ENCODE peak calls at places on chromosomes 6 and 20, in seven cellular contexts. B is GM23338, S is GM23248, J is DND-41, L is PC-9, G is fibroblast of lung, U is PC-3. P is an unnamed sample.
A peak's percentile ranks its signal among the peaks of the same experiment; 100 is the strongest.

GRCh38 chr6:88983532-88983931 is 20.1 kb upstream of the RNGTT start:
- DNase-seq in B (peak; percentile 74), S (peak; percentile 61), J (peak; percentile 25), L (no peak), G (peak; percentile 60), U (peak; percentile 45), P (peak; percentile 62)

GRCh38 chr6:1604347-1604990 is 5.2 kb upstream of the FOXC1 start:
- DNase-seq in B (peak; percentile 89), S (peak; percentile 80), J (peak; percentile 44), L (no peak), G (peak; percentile 35), U (peak; percentile 89), P (peak; percentile 81)

GRCh38 chr20:23668477-23668951 is 20.3 kb downstream of the CST4 start:
- DNase-seq in B (peak; percentile 80), S (peak; percentile 62), J (peak; percentile 70), L (peak; percentile 59), G (peak; percentile 60), U (peak; percentile 83), P (peak; percentile 66)

GRCh38 chr6:56349196-56349595 is 101.8 kb upstream of the COL21A1 start:
- DNase-seq in B (no peak), S (peak; percentile 53), J (no peak), L (no peak), G (peak; percentile 57), U (peak; percentile 54), P (no peak)

GRCh38 chr6:48101277-48101676 is 9.7 kb downstream of the PTCHD4 start:
- DNase-seq in B (no peak), S (peak; percentile 48), J (no peak), L (no peak), G (peak; percentile 19), U (peak; percentile 74), P (no peak)

GRCh38 chr6:163759542-163759941 is 345.0 kb downstream of the QKI start:
- DNase-seq in B (no peak), S (peak; percentile 43), J (no peak), L (no peak), G (no peak), U (no peak), P (no peak)

GRCh38 chr6:1917628-1918371 is 308.1 kb downstream of the FOXC1 start:
- DNase-seq in B (no peak), S (peak; percentile 90), J (peak; percentile 12), L (peak; percentile 94), G (peak; percentile 53), U (peak; percentile 97), P (no peak)

GRCh38 chr20:25076731-25077609 is 5.0 kb downstream of the VSX1 start:
- DNase-seq in B (peak; percentile 49), S (peak; percentile 60), J (peak; percentile 37), L (peak; percentile 95), G (no peak), U (peak; percentile 88), P (no peak)

GRCh38 chr6:19723533-19723932 is 113.6 kb upstream of the ID4 start:
- DNase-seq in B (no peak), S (peak; percentile 91), J (no peak), L (no peak), G (peak; percentile 91), U (peak; percentile 79), P (peak; percentile 17)

GRCh38 chr6:43759926-43760798 is 9.8 kb upstream of the VEGFA start:
- DNase-seq in B (no peak), S (no peak), J (no peak), L (no peak), G (no peak), U (no peak), P (no peak)

GRCh38 chr20:18719426-18719825 is 94.2 kb upstream of the SCP2D1 start:
- DNase-seq in B (no peak), S (peak; percentile 57), J (no peak), L (no peak), G (peak; percentile 36), U (no peak), P (no peak)

GRCh38 chr6:139588076-139588639 is 213.7 kb upstream of the CITED2 start:
- DNase-seq in B (no peak), S (peak; percentile 33), J (no peak), L (peak; percentile 99), G (peak; percentile 68), U (peak; percentile 61), P (peak; percentile 26)

GRCh38 chr6:148479498-148479897 is 136.9 kb downstream of the SASH1 start:
- DNase-seq in B (no peak), S (no peak), J (no peak), L (no peak), G (no peak), U (no peak), P (no peak)

GRCh38 chr6:89133981-89134380 is 11.9 kb upstream of the PM20D2 start:
- DNase-seq in B (peak; percentile 56), S (no peak), J (no peak), L (no peak), G (no peak), U (no peak), P (no peak)

GRCh38 chr6:137297887-137298286 is 78.7 kb upstream of the IFNGR1 start:
- DNase-seq in B (peak; percentile 93), S (peak; percentile 12), J (no peak), L (no peak), G (peak; percentile 13), U (peak; percentile 63), P (no peak)

GRCh38 chr6:163338671-163339405 is 75.7 kb upstream of the QKI start:
- DNase-seq in B (peak; percentile 55), S (peak; percentile 69), J (no peak), L (no peak), G (peak; percentile 82), U (no peak), P (no peak)

GRCh38 chr6:148455225-148455624 is 112.6 kb downstream of the SASH1 start:
- DNase-seq in B (no peak), S (peak; percentile 13), J (no peak), L (no peak), G (peak; percentile 88), U (no peak), P (no peak)

GRCh38 chr6:142942805-142943227 is 2.2 kb downstream of the HIVEP2 start:
- DNase-seq in B (no peak), S (peak; percentile 62), J (no peak), L (peak; percentile 42), G (peak; percentile 65), U (peak; percentile 75), P (peak; percentile 26)

GRCh38 chr6:11404845-11405244 is 132.7 kb upstream of the TMEM170B start:
- DNase-seq in B (no peak), S (no peak), J (no peak), L (no peak), G (no peak), U (no peak), P (no peak)

GRCh38 chr6:14765106-14765505 is 480.8 kb upstream of the JARID2 start:
- DNase-seq in B (no peak), S (peak; percentile 62), J (no peak), L (peak; percentile 65), G (peak; percentile 40), U (peak; percentile 49), P (no peak)

GRCh38 chr6:75196051-75196743 is 9.7 kb downstream of the COL12A1 start:
- DNase-seq in B (no peak), S (peak; percentile 79), J (no peak), L (peak; percentile 64), G (peak; percentile 72), U (peak; percentile 57), P (no peak)

GRCh38 chr20:38023181-38024085 is 9.8 kb downstream of the TTI1 start:
- DNase-seq in B (no peak), S (peak; percentile 45), J (no peak), L (no peak), G (peak; percentile 98), U (peak; percentile 61), P (no peak)

GRCh38 chr6:35648203-35648602 is 40.5 kb downstream of the FKBP5 start:
- DNase-seq in B (no peak), S (no peak), J (no peak), L (no peak), G (no peak), U (no peak), P (no peak)

GRCh38 chr6:129513471-129513870 is 196.5 kb downstream of the ARHGAP18 start:
- DNase-seq in B (no peak), S (peak; percentile 66), J (no peak), L (no peak), G (peak; percentile 63), U (no peak), P (no peak)

GRCh38 chr6:167750956-167751358 is 75.8 kb upstream of the AFDN start:
- DNase-seq in B (peak; percentile 45), S (no peak), J (no peak), L (peak; percentile 97), G (no peak), U (peak; percentile 69), P (no peak)

GRCh38 chr6:74671558-74672025 is 534.3 kb downstream of the COL12A1 start:
- DNase-seq in B (no peak), S (peak; percentile 94), J (no peak), L (no peak), G (peak; percentile 88), U (peak; percentile 4), P (no peak)

GRCh38 chr20:21137078-21137477 is 11.2 kb downstream of the KIZ start:
- DNase-seq in B (no peak), S (no peak), J (no peak), L (no peak), G (no peak), U (no peak), P (no peak)

GRCh38 chr6:132096245-132096644 is 145.1 kb upstream of the CCN2 start:
- DNase-seq in B (no peak), S (peak; percentile 29), J (no peak), L (no peak), G (peak; percentile 20), U (no peak), P (no peak)

GRCh38 chr6:127518710-127519468 is at the start of gene MTCL3:
- DNase-seq in B (peak; percentile 89), S (peak; percentile 77), J (no peak), L (no peak), G (peak; percentile 68), U (no peak), P (peak; percentile 96)

GRCh38 chr20:5315807-5316187 is 957 bp downstream of the PROKR2 start:
- DNase-seq in B (peak; percentile 64), S (no peak), J (no peak), L (no peak), G (no peak), U (no peak), P (no peak)
- TF ChIP-seq EZH2 in B (no peak), S (no peak), J (no peak), L (no peak), G (no peak), U (no peak), P (no peak)

GRCh38 chr6:170533792-170534191 is 19.3 kb downstream of the PSMB1 start:
- DNase-seq in B (no peak), S (no peak), J (no peak), L (no peak), G (no peak), U (no peak), P (no peak)
- H3K36me3 ChIP-seq in B (peaks cover 27% of the 10 kb centered on the region), S (peaks cover 56% of the 10 kb centered on the region), J (peaks cover 56% of the 10 kb centered on the region), L (peaks cover 34% of the 10 kb centered on the region), G (peaks cover 19% of the 10 kb centered on the region), U (peaks cover 45% of the 10 kb centered on the region), P (peaks cover 63% of the 10 kb centered on the region)

DNA sequence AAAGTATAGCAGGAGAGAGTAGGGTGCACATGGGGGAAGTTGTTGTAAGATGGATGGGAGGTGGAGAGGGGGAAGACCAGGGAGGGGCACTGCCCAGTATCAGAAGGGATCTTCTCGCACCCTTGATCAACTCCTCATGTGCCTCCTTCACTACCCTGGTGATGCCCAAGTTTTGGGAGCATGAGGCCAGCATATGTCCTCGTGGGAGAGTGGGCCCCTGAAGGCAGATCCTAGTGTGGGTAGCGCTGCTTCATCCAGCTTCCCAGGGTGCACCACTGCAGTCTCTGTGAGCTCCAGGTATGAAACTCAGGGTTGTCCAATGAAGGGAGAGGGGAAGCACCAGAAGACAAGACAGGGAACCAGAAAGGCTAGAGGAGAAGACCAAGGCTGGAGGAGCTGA is 82.2 kb upstream of the FOXP4 start:
- DNase-seq in B (no peak), S (no peak), J (no peak), L (no peak), G (no peak), U (no peak), P (no peak)
- TF ChIP-seq EZH2 in B (no peak), S (no peak), J (no peak), L (no peak), G (no peak), U (no peak), P (no peak)

GRCh38 chr6:24454452-24454851 is 34.9 kb downstream of the GPLD1 start:
- DNase-seq in B (no peak), S (no peak), J (peak; percentile 36), L (no peak), G (no peak), U (no peak), P (no peak)
- H3K36me3 ChIP-seq in B (no peaks in the 10 kb centered on the region), S (no peaks in the 10 kb centered on the region), J (no peaks in the 10 kb centered on the region), L (no peaks in the 10 kb centered on the region), G (no peaks in the 10 kb centered on the region), U (no peaks in the 10 kb centered on the region), P (no peaks in the 10 kb centered on the region)